ENCODE peak calls at places on chromosomes 1 and 21, in four cellular contexts. W is psoas muscle, Y is tibial nerve, G is thoracic aorta. T is an unnamed sample.

GRCh38 chr1:43024905-43025304 is 66.2 kb upstream of the SLC2A1 start:
- DNase-seq in W (no peak), Y (no peak), G (no peak), T (no peak)

GRCh38 chr1:230327892-230328284 is 98.2 kb downstream of the PGBD5 start:
- DNase-seq in W (no peak), Y (no peak), G (no peak), T (no peak)

GRCh38 chr1:41860214-41860613 is 58.5 kb downstream of the HIVEP3 start:
- DNase-seq in W (no peak), Y (no peak), G (no peak), T (no peak)

GRCh38 chr1:15325375-15326085 is 78.5 kb downstream of the FHAD1 start:
- DNase-seq in W (no peak), Y (no peak), G (no peak), T (no peak)

GRCh38 chr1:246275036-246275435 is 232.0 kb downstream of the SMYD3 start:
- DNase-seq in W (no peak), Y (no peak), G (no peak), T (no peak)

GRCh38 chr21:44865561-44866280 is 7.8 kb downstream of the PTTG1IP start:
- DNase-seq in W (no peak), Y (no peak), G (no peak), T (no peak)

GRCh38 chr1:111612006-111612405 is 7.6 kb upstream of the RAP1A start:
- DNase-seq in W (no peak), Y (no peak), G (no peak), T (no peak)

GRCh38 chr1:72845342-72845741 is 563.0 kb upstream of the NEGR1 start:
- DNase-seq in W (no peak), Y (no peak), G (no peak), T (no peak)

GRCh38 chr1:205374205-205375078 is 17.7 kb upstream of the KLHDC8A start:
- DNase-seq in W (no peak), Y (no peak), G (no peak), T (no peak)

GRCh38 chr1:169584483-169585144 is 1.7 kb downstream of the F5 start:
- DNase-seq in W (no peak), Y (no peak), G (no peak), T (no peak)

DNA sequence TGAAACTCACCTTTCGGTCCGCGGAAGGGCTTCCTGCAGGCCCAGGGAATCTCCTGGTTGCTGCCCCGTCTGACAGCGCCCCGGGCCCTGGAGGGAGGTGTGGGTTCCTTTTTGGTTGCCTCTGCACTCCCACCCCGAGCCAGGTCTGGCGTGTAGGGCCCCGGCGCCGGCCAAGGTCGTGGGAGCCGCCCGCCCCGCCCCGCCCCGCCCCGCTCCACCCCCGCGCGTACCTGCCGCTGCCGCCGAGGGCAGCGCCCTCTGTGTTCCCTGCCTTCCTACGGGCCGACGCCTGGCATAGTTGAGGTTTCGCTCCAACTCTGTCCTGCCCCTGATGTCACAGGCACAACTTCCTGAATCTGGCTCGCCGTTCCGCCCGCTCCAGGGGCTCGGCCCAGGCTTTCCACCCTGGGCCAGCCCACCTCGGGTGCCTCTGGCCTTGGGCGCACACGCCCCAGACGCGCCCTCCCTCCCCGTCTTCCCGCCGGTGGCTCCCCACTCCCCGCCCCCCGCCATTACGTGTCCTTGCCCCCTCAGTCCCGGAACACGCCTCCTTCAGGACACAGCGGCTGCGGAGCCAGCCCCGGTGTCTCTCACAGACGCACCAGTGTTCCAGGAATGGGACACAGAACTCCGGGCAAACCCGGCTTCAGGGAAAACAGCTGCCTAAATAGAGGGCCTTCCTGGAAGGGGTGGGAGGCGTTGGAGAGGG is at the start of gene KIAA0040:
- DNase-seq in W (peak; percentile 88), Y (peak; percentile 59), G (peak; percentile 51), T (peak; percentile 86)
- TF ChIP-seq CTCF in W (no peak), Y (peak; percentile 24), G (no peak), T (no peak)

DNA sequence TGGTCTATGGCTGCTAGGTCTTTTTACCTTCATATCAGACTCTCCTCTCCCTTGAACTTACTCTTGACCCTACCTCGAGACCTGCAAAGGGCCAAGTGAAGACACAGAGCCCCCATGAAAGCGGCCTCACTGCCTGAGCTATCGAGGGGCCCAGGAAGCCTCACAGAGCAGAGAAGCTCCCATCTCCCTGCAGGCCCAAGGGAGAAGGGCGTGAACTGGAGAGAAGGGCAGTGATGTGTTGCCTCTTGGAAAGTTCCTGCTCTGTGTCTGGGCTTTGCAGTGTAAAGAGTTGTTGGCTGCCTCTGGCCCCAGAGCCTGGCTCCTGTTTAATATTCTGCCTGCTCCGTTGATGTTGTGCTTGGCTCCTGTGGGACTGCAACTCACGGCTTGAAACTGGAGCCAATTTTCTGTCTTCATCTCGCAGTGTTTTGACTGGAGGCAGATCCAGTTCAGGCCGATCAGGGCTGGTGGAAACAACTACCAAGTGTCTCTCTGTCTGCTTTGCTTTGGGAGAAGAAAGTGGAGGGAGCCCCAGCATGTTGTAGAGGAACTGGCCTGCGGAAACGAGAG is 4.3 kb downstream of the SERTAD4 start:
- DNase-seq in W (peak; percentile 68), Y (peak; percentile 57), G (no peak), T (no peak)
- H3K4me3 ChIP-seq in W (no peak overlapping the region), Y (no peak overlapping the region), G (peak overlapping the region; percentile 55), T (peak overlapping the region; percentile 1)

GRCh38 chr1:9588551-9589143 is at the start of gene TMEM201:
- DNase-seq in W (peak; percentile 97), Y (peak; percentile 91), G (peak; percentile 76), T (peak; percentile 94)
- H3K4me1 ChIP-seq in W (peaks cover 47% of the 10 kb centered on the region), Y (peaks cover 18% of the 10 kb centered on the region), G (peaks cover 5% of the 10 kb centered on the region), T (peaks cover 49% of the 10 kb centered on the region)

GRCh38 chr1:234624718-234625117 is 14.7 kb upstream of the IRF2BP2 start:
- DNase-seq in W (no peak), Y (no peak), G (no peak), T (no peak)

GRCh38 chr1:234629026-234629425 is 19.0 kb upstream of the IRF2BP2 start:
- DNase-seq in W (no peak), Y (no peak), G (no peak), T (no peak)

GRCh38 chr1:234626391-234626790 is 16.4 kb upstream of the IRF2BP2 start:
- DNase-seq in W (no peak), Y (no peak), G (no peak), T (no peak)

GRCh38 chr1:234628099-234628498 is 18.1 kb upstream of the IRF2BP2 start:
- DNase-seq in W (no peak), Y (no peak), G (no peak), T (no peak)

DNA sequence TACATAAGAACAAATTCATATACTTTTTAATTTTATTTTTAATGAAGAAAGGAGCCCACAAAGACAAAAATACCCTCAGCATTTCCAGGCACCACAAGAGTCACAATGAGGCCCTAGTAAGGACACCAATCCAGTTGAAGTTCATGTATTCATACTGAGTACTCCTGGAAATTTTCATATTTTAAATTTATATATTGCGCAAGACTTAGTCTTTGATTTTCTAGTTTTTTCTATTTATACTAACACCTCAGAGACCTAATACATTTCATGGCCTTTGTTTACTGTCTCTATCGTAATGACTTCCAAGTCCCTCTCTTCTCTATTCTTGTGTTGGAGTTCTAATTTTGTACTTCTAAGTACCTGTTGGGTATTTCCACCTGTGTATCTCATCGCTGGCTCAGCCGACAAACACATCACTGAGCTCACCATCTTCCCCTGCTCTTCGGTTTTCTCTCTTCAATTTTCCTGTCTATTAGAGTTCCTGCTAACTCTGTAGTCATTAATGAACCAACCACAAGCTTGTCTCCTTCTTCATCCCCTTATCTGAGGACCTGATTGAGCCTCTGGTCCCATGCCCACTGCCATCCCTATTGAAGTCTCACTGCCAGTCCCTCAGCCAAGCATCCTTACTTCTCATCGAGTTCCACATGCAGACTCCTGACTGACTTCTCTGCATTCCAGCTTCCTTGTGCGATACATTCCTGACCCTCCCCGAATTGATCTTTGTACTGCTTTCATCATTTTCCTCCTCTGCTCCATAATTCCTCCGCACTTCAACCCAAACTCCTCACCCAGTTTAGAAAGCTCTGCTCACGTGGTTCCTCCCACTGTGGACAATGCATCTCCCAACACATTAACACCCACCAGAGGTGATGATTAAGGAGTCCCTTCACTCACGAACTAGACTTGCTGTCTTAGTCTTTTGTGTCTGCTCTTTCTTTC is 17.3 kb upstream of the IRF2BP2 start:
- DNase-seq in W (no peak), Y (no peak), G (no peak), T (no peak)
- TF ChIP-seq CTCF in W (no peak), Y (no peak), G (no peak), T (no peak)

GRCh38 chr1:227541129-227541528 is 22.2 kb upstream of the ZNF678 start:
- DNase-seq in W (no peak), Y (no peak), G (no peak), T (no peak)
- H3K4me3 ChIP-seq in W (peak overlapping the region; percentile 94), Y (no peak overlapping the region), G (peak overlapping the region; percentile 97), T (no peak overlapping the region)

GRCh38 chr21:42187976-42188653 is 30.8 kb upstream of the ABCG1 start:
- DNase-seq in W (no peak), Y (no peak), G (no peak), T (no peak)

GRCh38 chr21:42189860-42190491 is 29.0 kb upstream of the ABCG1 start:
- DNase-seq in W (no peak), Y (no peak), G (no peak), T (no peak)

GRCh38 chr21:42190492-42190875 is 28.5 kb upstream of the ABCG1 start:
- DNase-seq in W (no peak), Y (no peak), G (no peak), T (no peak)

GRCh38 chr21:42186591-42186990 is 32.3 kb upstream of the ABCG1 start:
- DNase-seq in W (no peak), Y (no peak), G (no peak), T (no peak)

DNA sequence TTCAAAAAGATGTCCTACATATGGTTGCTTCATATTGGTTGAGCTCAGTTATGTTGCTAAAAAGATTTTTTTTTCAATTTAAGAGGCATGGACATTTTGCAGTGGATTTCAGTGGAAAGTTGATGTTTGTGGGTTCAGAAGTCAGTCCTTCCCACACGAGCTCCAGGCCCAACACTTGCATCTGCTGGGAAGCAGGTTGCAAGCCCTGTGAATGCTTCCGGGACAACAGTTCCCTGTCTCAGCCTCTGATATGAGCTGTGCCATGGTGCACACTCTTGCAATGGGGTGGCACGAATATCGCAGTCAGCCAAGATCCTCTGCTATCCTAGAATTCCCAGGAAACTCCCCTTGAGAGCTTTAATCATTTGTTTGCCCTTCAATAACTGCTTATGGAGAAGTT is 30.3 kb upstream of the ABCG1 start:
- DNase-seq in W (no peak), Y (no peak), G (no peak), T (no peak)
- H3K4me1 ChIP-seq in W (no peaks in the 10 kb centered on the region), Y (peaks cover 20% of the 10 kb centered on the region), G (no peaks in the 10 kb centered on the region), T (peaks cover 27% of the 10 kb centered on the region)

GRCh38 chr1:85264150-85264549 is 4.7 kb upstream of the C1orf52 start:
- DNase-seq in W (no peak), Y (no peak), G (no peak), T (no peak)

GRCh38 chr1:85262985-85263384 is 3.5 kb upstream of the C1orf52 start:
- DNase-seq in W (no peak), Y (no peak), G (no peak), T (no peak)

GRCh38 chr1:85259118-85259865 is at the start of gene C1orf52:
- DNase-seq in W (peak; percentile 98), Y (peak; percentile 94), G (peak; percentile 88), T (peak; percentile 98)

GRCh38 chr1:85259866-85260345 is 444 bp upstream of the C1orf52 start:
- DNase-seq in W (no peak), Y (no peak), G (no peak), T (no peak)

DNA sequence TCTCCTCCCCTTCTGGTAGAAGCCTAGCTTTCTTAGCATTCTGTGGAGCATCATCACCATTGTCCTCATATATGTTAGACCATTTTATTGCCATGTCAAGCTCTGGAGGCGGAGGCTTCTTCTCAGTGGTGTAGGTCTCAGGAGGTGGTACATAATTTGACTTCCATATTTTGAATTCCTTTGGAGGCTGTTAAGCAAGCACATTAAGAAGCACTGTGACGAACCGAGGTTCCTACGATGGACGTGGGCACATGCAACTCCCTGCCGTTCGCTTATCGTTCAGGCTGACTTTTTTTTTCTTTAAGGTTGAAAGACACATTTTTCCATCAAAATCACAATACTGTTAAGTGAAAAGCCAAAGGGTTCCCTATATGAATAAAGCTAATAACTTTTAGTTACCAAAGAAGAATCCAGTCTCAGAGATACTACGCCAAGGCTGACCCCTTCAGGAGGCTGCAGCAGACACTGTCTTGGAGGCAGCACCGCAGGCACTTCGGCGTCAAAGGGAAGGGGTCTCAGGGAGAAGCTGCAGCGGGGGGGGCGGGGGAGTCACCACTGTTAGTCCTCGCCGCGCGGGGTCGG is 835 bp downstream of the C1orf52 start:
- DNase-seq in W (no peak), Y (no peak), G (no peak), T (no peak)
- TF ChIP-seq CTCF in W (no peak), Y (no peak), G (no peak), T (no peak)

T was measured in suprapubic skin.